ENCODE peak calls at places on chromosomes 6 and 20, in six cellular contexts. X is stimulated activated CD8-positive, alpha-beta memory T cell treated with anti-CD3 and anti-CD28 coated beads, Interleukin-4, amount 100 ng/mL, for 4 hours; U is left cardiac atrium; F is NCI-H146; N is glutamatergic neuron; R is ACHN. D is an unnamed sample.

GRCh38 chr20:38665094-38665493 is 59.2 kb upstream of the SLC32A1 start:
- DNase-seq in X (no peak), U (no peak), F (no peak), N (no peak), R (no peak), D (no peak)

GRCh38 chr6:37038297-37039198 is 33.1 kb downstream of the FGD2 start:
- DNase-seq in X (no peak), U (peak), F (no peak), N (no peak), R (no peak), D (peak)

GRCh38 chr20:35515949-35516645 is 13.4 kb downstream of the C20orf173 start:
- DNase-seq in X (no peak), U (no peak), F (no peak), N (no peak), R (peak), D (no peak)

GRCh38 chr6:106128981-106129761 is 43.0 kb downstream of the PRDM1 start:
- DNase-seq in X (no peak), U (no peak), F (no peak), N (no peak), R (no peak), D (no peak)

GRCh38 chr6:73451166-73452106 is 661 bp downstream of the CGAS start:
- DNase-seq in X (peak), U (peak), F (peak), N (peak), R (no peak), D (peak)

GRCh38 chr6:6674872-6675271 is 86.4 kb downstream of the LY86 start:
- DNase-seq in X (no peak), U (no peak), F (no peak), N (no peak), R (no peak), D (peak)

GRCh38 chr6:133964052-133964451 is 11.0 kb downstream of the TBPL1 start:
- DNase-seq in X (no peak), U (no peak), F (no peak), N (no peak), R (no peak), D (no peak)

GRCh38 chr6:40461643-40462042 is 125.5 kb downstream of the LRFN2 start:
- DNase-seq in X (no peak), U (no peak), F (no peak), N (no peak), R (no peak), D (no peak)

GRCh38 chr20:11108102-11108842 is 434.5 kb upstream of the JAG1 start:
- DNase-seq in X (no peak), U (peak), F (no peak), N (peak), R (no peak), D (no peak)

GRCh38 chr20:53569606-53570307 is 23.9 kb downstream of the ZNF217 start:
- DNase-seq in X (no peak), U (no peak), F (no peak), N (no peak), R (no peak), D (no peak)

GRCh38 chr6:43682724-43683429 is 4.7 kb downstream of the MRPS18A start:
- DNase-seq in X (no peak), U (no peak), F (no peak), N (no peak), R (no peak), D (no peak)

GRCh38 chr20:64245746-64246595 is 9.6 kb upstream of the PCMTD2 start:
- DNase-seq in X (no peak), U (peak), F (no peak), N (no peak), R (no peak), D (no peak)

GRCh38 chr20:64222273-64222672 is 33.3 kb upstream of the PCMTD2 start:
- DNase-seq in X (no peak), U (no peak), F (no peak), N (no peak), R (no peak), D (no peak)

GRCh38 chr20:47317127-47317895 is 39.2 kb downstream of the ZMYND8 start:
- DNase-seq in X (peak), U (peak), F (no peak), N (peak), R (peak), D (peak)

GRCh38 chr6:15961630-15962448 is 167.0 kb upstream of the MYLIP start:
- DNase-seq in X (no peak), U (no peak), F (no peak), N (no peak), R (no peak), D (no peak)

GRCh38 chr6:77332915-77333623 is 130.2 kb downstream of the HTR1B start:
- DNase-seq in X (no peak), U (no peak), F (no peak), N (no peak), R (no peak), D (no peak)

GRCh38 chr6:11241793-11242201 is 9.3 kb upstream of the NEDD9 start:
- DNase-seq in X (no peak), U (peak), F (no peak), N (peak), R (no peak), D (peak)

GRCh38 chr6:80077067-80077466 is 29.4 kb upstream of the BCKDHB start:
- DNase-seq in X (no peak), U (no peak), F (no peak), N (no peak), R (no peak), D (no peak)

GRCh38 chr20:38200646-38201045 is 35.6 kb upstream of the TGM2 start:
- DNase-seq in X (no peak), U (no peak), F (no peak), N (no peak), R (no peak), D (no peak)

GRCh38 chr20:3190681-3191111 is 13.8 kb downstream of the DDRGK1 start:
- DNase-seq in X (no peak), U (no peak), F (no peak), N (no peak), R (no peak), D (no peak)

GRCh38 chr20:52799130-52799529 is 173.0 kb upstream of the TSHZ2 start:
- DNase-seq in X (no peak), U (no peak), F (no peak), N (no peak), R (no peak), D (no peak)

GRCh38 chr6:125102411-125102810 is 51.2 kb upstream of the TPD52L1 start:
- DNase-seq in X (no peak), U (no peak), F (no peak), N (no peak), R (no peak), D (no peak)

GRCh38 chr6:42045538-42046460 is 4.5 kb upstream of the TAF8 start:
- DNase-seq in X (peak), U (peak), F (no peak), N (no peak), R (peak), D (peak)

GRCh38 chr6:22146581-22147468 is 150.0 kb downstream of the PRL start:
- DNase-seq in X (no peak), U (no peak), F (no peak), N (peak), R (peak), D (peak)

GRCh38 chr6:3731700-3732099 is 19.8 kb downstream of the PXDC1 start:
- DNase-seq in X (no peak), U (no peak), F (no peak), N (no peak), R (no peak), D (no peak)